ENCODE peak calls at places on chromosomes 6 and 20, in four cellular contexts. One of them, this sample, is unnamed.

GRCh38 chr20:58832442-58832841 is 18.3 kb downstream of the GNAS-AS1 start:
- DNase-seq in tibial nerve: no peak
- DNase-seq in HL-60: peak
- DNase-seq in GM23248: no peak
- DNase-seq in this sample: no peak

GRCh38 chr20:4740774-4741431 is 19.2 kb downstream of the PRND start:
- DNase-seq in tibial nerve: peak
- DNase-seq in HL-60: peak
- DNase-seq in GM23248: peak
- DNase-seq in this sample: no peak

GRCh38 chr6:34511923-34512737 is 44.0 kb downstream of the SPDEF start:
- DNase-seq in tibial nerve: no peak
- DNase-seq in HL-60: no peak
- DNase-seq in GM23248: no peak
- DNase-seq in this sample: no peak

GRCh38 chr6:156957931-156958547 is 180.9 kb downstream of the ARID1B start:
- DNase-seq in tibial nerve: no peak
- DNase-seq in HL-60: no peak
- DNase-seq in GM23248: no peak
- DNase-seq in this sample: no peak

GRCh38 chr6:44630125-44631028 is 242.9 kb downstream of the CDC5L start:
- DNase-seq in tibial nerve: no peak
- DNase-seq in HL-60: peak
- DNase-seq in GM23248: peak
- DNase-seq in this sample: no peak

GRCh38 chr20:7627734-7628663 is 312.3 kb downstream of the HAO1 start:
- DNase-seq in tibial nerve: no peak
- DNase-seq in HL-60: no peak
- DNase-seq in GM23248: peak
- DNase-seq in this sample: no peak

GRCh38 chr20:22716824-22717351 is 132.5 kb upstream of the FOXA2 start:
- DNase-seq in tibial nerve: no peak
- DNase-seq in HL-60: peak
- DNase-seq in GM23248: no peak
- DNase-seq in this sample: no peak

GRCh38 chr6:100230115-100230975 is 234.4 kb downstream of the SIM1 start:
- DNase-seq in tibial nerve: no peak
- DNase-seq in HL-60: no peak
- DNase-seq in GM23248: no peak
- DNase-seq in this sample: no peak

GRCh38 chr6:73340048-73340447 is 14.0 kb downstream of the DPPA5 start:
- DNase-seq in tibial nerve: no peak
- DNase-seq in HL-60: no peak
- DNase-seq in GM23248: peak
- DNase-seq in this sample: peak

GRCh38 chr20:51037499-51038110 is 14.7 kb upstream of the KCNG1 start:
- DNase-seq in tibial nerve: no peak
- DNase-seq in HL-60: no peak
- DNase-seq in GM23248: no peak
- DNase-seq in this sample: no peak

GRCh38 chr20:57509665-57510237 is 15.2 kb downstream of the CTCFL start:
- DNase-seq in tibial nerve: no peak
- DNase-seq in HL-60: peak
- DNase-seq in GM23248: peak
- DNase-seq in this sample: no peak

GRCh38 chr6:121309768-121310473 is 24.4 kb downstream of the TBC1D32 start:
- DNase-seq in tibial nerve: no peak
- DNase-seq in HL-60: no peak
- DNase-seq in GM23248: peak
- DNase-seq in this sample: peak

GRCh38 chr6:87198496-87198895 is 43.1 kb downstream of the ZNF292 start:
- DNase-seq in tibial nerve: no peak
- DNase-seq in HL-60: no peak
- DNase-seq in GM23248: peak
- DNase-seq in this sample: no peak

GRCh38 chr6:147213772-147214171 is 9.6 kb downstream of the STXBP5 start:
- DNase-seq in tibial nerve: no peak
- DNase-seq in HL-60: no peak
- DNase-seq in GM23248: no peak
- DNase-seq in this sample: no peak

GRCh38 chr6:33995046-33995872 is 150.6 kb downstream of the GRM4 start:
- DNase-seq in tibial nerve: no peak
- DNase-seq in HL-60: no peak
- DNase-seq in GM23248: no peak
- DNase-seq in this sample: no peak

GRCh38 chr6:135853227-135853626 is 1.7 kb downstream of the PDE7B start:
- DNase-seq in tibial nerve: no peak
- DNase-seq in HL-60: no peak
- DNase-seq in GM23248: peak
- DNase-seq in this sample: no peak

GRCh38 chr20:37920679-37921322 is 17.9 kb downstream of the VSTM2L start:
- DNase-seq in tibial nerve: no peak
- DNase-seq in HL-60: no peak
- DNase-seq in GM23248: no peak
- DNase-seq in this sample: no peak

GRCh38 chr6:169190970-169191369 is 62.7 kb downstream of the THBS2 start:
- DNase-seq in tibial nerve: no peak
- DNase-seq in HL-60: no peak
- DNase-seq in GM23248: no peak
- DNase-seq in this sample: no peak

GRCh38 chr6:168097221-168097620 is 18.2 kb upstream of the FRMD1 start:
- DNase-seq in tibial nerve: no peak
- DNase-seq in HL-60: no peak
- DNase-seq in GM23248: no peak
- DNase-seq in this sample: no peak

GRCh38 chr6:140445474-140446004 is 1071.1 kb upstream of the CITED2 start:
- DNase-seq in tibial nerve: no peak
- DNase-seq in HL-60: no peak
- DNase-seq in GM23248: peak
- DNase-seq in this sample: no peak

GRCh38 chr6:133854633-133855598 is 34.0 kb upstream of the TCF21 start:
- DNase-seq in tibial nerve: no peak
- DNase-seq in HL-60: no peak
- DNase-seq in GM23248: peak
- DNase-seq in this sample: no peak

GRCh38 chr6:166911248-166911677 is 45.1 kb downstream of the RNASET2 start:
- DNase-seq in tibial nerve: no peak
- DNase-seq in HL-60: no peak
- DNase-seq in GM23248: no peak
- DNase-seq in this sample: no peak

GRCh38 chr6:18034798-18035202 is 47.4 kb upstream of the KIF13A start:
- DNase-seq in tibial nerve: no peak
- DNase-seq in HL-60: no peak
- DNase-seq in GM23248: no peak
- DNase-seq in this sample: no peak

DNA sequence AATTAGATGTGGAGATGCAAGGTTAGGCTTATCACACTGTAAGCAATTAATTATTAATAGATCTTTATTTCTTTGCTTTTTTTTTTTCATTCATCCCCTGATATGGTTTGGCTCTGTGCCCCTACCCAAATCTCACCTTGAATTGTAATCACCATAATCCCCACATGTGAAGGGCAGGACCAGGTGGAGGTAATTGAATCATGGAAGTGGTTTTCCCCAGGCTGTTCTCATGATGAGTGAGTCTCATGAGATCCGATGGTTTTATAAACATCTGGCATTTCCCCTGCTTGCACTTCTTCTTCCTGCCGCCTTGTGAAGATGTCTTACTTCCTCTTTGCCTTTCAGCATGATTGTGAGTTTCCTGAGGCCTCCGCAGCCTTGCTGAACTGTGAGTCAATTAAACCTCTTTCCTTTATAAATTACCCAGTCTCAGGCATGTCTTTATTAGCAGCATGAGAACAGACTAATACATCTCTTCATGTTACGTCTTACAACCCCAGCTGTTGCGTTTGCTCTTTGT is 333.8 kb downstream of the CDH26 start:
- DNase-seq in tibial nerve: no peak
- DNase-seq in HL-60: peak
- DNase-seq in GM23248: no peak
- DNase-seq in this sample: no peak
- H3K27ac ChIP-seq in tibial nerve: no peak
- H3K27ac ChIP-seq in HL-60: no peak
- H3K27ac ChIP-seq in GM23248: no peak
- H3K27ac ChIP-seq in this sample: no peak

GRCh38 chr6:123398072-123398471 is 238.7 kb downstream of the TRDN start:
- DNase-seq in tibial nerve: no peak
- DNase-seq in HL-60: no peak
- DNase-seq in GM23248: no peak
- DNase-seq in this sample: no peak

DNA sequence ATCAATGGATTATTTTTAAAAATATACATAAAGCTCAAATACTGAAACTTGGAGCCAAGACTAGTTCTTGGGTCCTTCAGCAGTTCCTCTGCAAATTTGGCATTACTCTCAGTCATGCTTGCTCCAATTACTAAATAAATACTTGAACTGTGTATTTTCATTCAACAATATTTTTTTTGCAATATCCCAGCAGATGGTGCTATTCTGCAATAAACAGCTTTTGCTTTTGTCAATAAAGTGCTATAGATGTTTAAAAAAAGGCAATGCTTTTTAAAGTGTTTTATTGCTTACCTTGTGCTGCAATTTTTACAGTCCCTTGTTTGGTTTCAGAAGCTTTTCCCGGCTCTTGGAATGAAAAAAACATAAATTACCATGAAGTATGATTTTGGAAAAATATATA is 243.4 kb downstream of the TRDN start:
- DNase-seq in tibial nerve: no peak
- DNase-seq in HL-60: no peak
- DNase-seq in GM23248: peak
- DNase-seq in this sample: no peak
- H3K27ac ChIP-seq in tibial nerve: no peak
- H3K27ac ChIP-seq in HL-60: no peak
- H3K27ac ChIP-seq in GM23248: no peak
- H3K27ac ChIP-seq in this sample: no peak

DNA sequence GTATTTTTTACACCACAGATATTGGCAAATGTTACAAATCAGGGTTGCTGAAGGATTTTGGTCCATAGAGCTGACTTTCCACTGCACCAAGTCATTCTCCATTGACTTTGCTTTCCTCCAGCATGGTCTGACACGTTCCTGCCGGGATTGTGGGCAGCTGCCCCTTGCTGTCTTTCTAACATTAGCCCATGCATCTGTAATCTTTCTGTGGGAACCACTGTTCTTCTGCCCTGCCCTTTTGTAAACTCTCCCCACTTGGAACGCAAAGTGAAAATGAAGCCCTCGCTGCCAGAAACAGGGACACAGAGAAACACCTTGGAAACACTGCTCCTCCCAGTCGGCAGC is 169.6 kb upstream of the CDYL start:
- DNase-seq in tibial nerve: no peak
- DNase-seq in HL-60: no peak
- DNase-seq in GM23248: no peak
- DNase-seq in this sample: no peak
- H3K27ac ChIP-seq in tibial nerve: peak
- H3K27ac ChIP-seq in HL-60: no peak
- H3K27ac ChIP-seq in GM23248: no peak
- H3K27ac ChIP-seq in this sample: peak

DNA sequence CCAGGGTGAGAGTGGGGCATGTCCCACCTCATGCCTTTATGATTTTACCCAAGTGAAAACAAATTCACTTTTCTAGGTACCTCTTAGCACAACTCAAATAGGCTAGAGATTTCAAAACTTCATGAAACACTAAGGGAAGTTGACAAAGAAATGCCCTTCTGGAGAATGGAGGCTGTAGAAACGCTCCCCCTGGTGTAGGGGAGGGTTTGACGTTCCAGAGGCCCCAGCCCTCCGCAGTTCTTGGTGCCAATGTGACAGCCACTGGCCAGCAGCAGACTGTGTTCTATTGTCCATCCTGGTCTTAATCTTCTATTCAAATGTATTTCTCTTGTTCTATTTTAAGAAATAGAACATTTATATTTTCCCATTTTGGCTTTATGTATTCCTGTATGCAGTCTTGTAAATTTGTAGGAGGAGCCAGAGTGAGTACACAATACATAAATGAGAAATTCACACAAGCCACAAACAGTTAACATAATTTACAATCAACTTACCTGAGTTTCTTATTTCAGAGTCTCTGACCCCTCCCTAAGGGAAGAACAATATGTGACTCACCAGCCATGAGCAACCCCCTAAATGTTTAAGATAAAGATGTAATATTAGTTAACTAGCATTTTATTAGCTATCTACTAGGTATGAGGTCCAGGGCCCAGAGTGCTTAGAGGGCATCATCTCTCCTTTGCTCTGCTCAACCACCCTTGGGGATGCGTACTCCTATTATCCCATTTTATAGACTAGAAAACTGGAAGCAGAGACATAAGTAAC is 8.8 kb upstream of the MUC21 start:
- DNase-seq in tibial nerve: no peak
- DNase-seq in HL-60: no peak
- DNase-seq in GM23248: no peak
- DNase-seq in this sample: no peak
- H3K27ac ChIP-seq in tibial nerve: no peak
- H3K27ac ChIP-seq in HL-60: no peak
- H3K27ac ChIP-seq in GM23248: no peak
- H3K27ac ChIP-seq in this sample: no peak

GRCh38 chr6:28004350-28005123 is 47.5 kb downstream of the OR2B6 start:
- DNase-seq in tibial nerve: no peak
- DNase-seq in HL-60: no peak
- DNase-seq in GM23248: no peak
- DNase-seq in this sample: no peak
- H3K27ac ChIP-seq in tibial nerve: no peak
- H3K27ac ChIP-seq in HL-60: no peak
- H3K27ac ChIP-seq in GM23248: no peak
- H3K27ac ChIP-seq in this sample: no peak

This sample was measured in epithelial cell of prostate.